ENCODE peak calls at places on chromosomes 13 and 19, in five cellular contexts. Y is HepG2, Q is HEK293T, C is SK-N-SH, T is K562. B is an unnamed sample.

GRCh38 chr13:30739646-30740642 is 4.6 kb downstream of the ALOX5AP start:
- DNase-seq in Y (no peak), Q (no peak), C (no peak), T (no peak), B (peak; percentile 76)

GRCh38 chr19:13920940-13921744 is 15.1 kb downstream of the CC2D1A start:
- DNase-seq in Y (peak; percentile 57), Q (peak; percentile 53), C (peak; percentile 77), T (peak; percentile 74), B (peak; percentile 25)

GRCh38 chr13:41700790-41701310 is 243.5 kb downstream of the RGCC start:
- DNase-seq in Y (no peak), Q (no peak), C (peak; percentile 9), T (no peak), B (no peak)

GRCh38 chr19:46787331-46788100 is 878 bp downstream of the SLC1A5 start:
- DNase-seq in Y (peak; percentile 54), Q (peak; percentile 46), C (peak; percentile 74), T (peak; percentile 52), B (no peak)

GRCh38 chr19:46746281-46746965 is at the start of gene STRN4:
- DNase-seq in Y (no peak), Q (peak; percentile 92), C (peak; percentile 99), T (peak; percentile 90), B (no peak)

GRCh38 chr13:30676672-30677071 is 58.7 kb upstream of the ALOX5AP start:
- DNase-seq in Y (peak; percentile 26), Q (no peak), C (no peak), T (no peak), B (no peak)

GRCh38 chr19:13215572-13216380 is 65.6 kb downstream of the IER2 start:
- DNase-seq in Y (peak; percentile 35), Q (no peak), C (no peak), T (no peak), B (peak; percentile 28)

GRCh38 chr13:32415019-32415418 is 12.9 kb downstream of the N4BP2L1 start:
- DNase-seq in Y (no peak), Q (peak; percentile 37), C (peak; percentile 30), T (no peak), B (no peak)

GRCh38 chr13:34578917-34579316 is 363.2 kb upstream of the NBEA start:
- DNase-seq in Y (no peak), Q (no peak), C (no peak), T (no peak), B (no peak)

GRCh38 chr19:47473336-47473735 is 1.6 kb upstream of the SLC8A2 start:
- DNase-seq in Y (no peak), Q (no peak), C (no peak), T (no peak), B (no peak)

GRCh38 chr13:35256459-35257148 is 219.9 kb downstream of the MAB21L1 start:
- DNase-seq in Y (no peak), Q (no peak), C (no peak), T (no peak), B (no peak)

GRCh38 chr13:24161010-24161775 is 673 bp downstream of the SPATA13 start:
- DNase-seq in Y (peak; percentile 55), Q (no peak), C (peak; percentile 65), T (peak; percentile 10), B (no peak)

GRCh38 chr19:33887891-33888290 is 91.2 kb downstream of the KCTD15 start:
- DNase-seq in Y (no peak), Q (no peak), C (no peak), T (no peak), B (no peak)

GRCh38 chr19:48614436-48615144 is at the start of gene FAM83E:
- DNase-seq in Y (no peak), Q (peak; percentile 39), C (no peak), T (peak; percentile 63), B (no peak)

GRCh38 chr13:103351035-103351828 is 285.0 kb upstream of the SLC10A2 start:
- DNase-seq in Y (no peak), Q (no peak), C (no peak), T (no peak), B (no peak)

GRCh38 chr13:94595006-94595942 is 678 bp downstream of the TGDS start:
- DNase-seq in Y (no peak), Q (peak; percentile 68), C (peak; percentile 29), T (peak; percentile 17), B (no peak)

GRCh38 chr13:100608906-100609305 is 20.3 kb upstream of the GGACT start:
- DNase-seq in Y (no peak), Q (no peak), C (no peak), T (peak; percentile 67), B (peak; percentile 17)

GRCh38 chr13:75220238-75220542 is 261.8 kb downstream of the TBC1D4 start:
- DNase-seq in Y (no peak), Q (peak; percentile 39), C (no peak), T (no peak), B (no peak)

GRCh38 chr13:39930544-39931444 is 275.3 kb downstream of the COG6 start:
- DNase-seq in Y (no peak), Q (no peak), C (no peak), T (no peak), B (no peak)

GRCh38 chr13:75432045-75432444 is 49.9 kb downstream of the TBC1D4 start:
- DNase-seq in Y (peak; percentile 36), Q (no peak), C (no peak), T (no peak), B (no peak)

GRCh38 chr13:75299206-75299605 is 182.8 kb downstream of the TBC1D4 start:
- DNase-seq in Y (no peak), Q (no peak), C (no peak), T (no peak), B (no peak)

GRCh38 chr13:32947886-32948285 is 68.3 kb upstream of the KL start:
- DNase-seq in Y (no peak), Q (no peak), C (peak; percentile 69), T (no peak), B (no peak)

GRCh38 chr19:49812452-49812996 is 568 bp downstream of the FUZ start:
- DNase-seq in Y (no peak), Q (no peak), C (no peak), T (no peak), B (no peak)

GRCh38 chr19:54364775-54365257 is at the start of gene LAIR1:
- DNase-seq in Y (no peak), Q (no peak), C (no peak), T (no peak), B (no peak)

GRCh38 chr19:48837081-48837524 is 812 bp upstream of the HSD17B14 start:
- DNase-seq in Y (no peak), Q (peak; percentile 91), C (peak; percentile 95), T (no peak), B (peak; percentile 67)

GRCh38 chr19:10110972-10111317 is 548 bp upstream of the P2RY11 start:
- DNase-seq in Y (no peak), Q (no peak), C (no peak), T (no peak), B (no peak)

GRCh38 chr13:86020350-86021002 is 221.3 kb upstream of the SLITRK6 start:
- DNase-seq in Y (no peak), Q (peak; percentile 19), C (peak; percentile 2), T (no peak), B (no peak)

GRCh38 chr13:30569901-30570576 is 47.7 kb upstream of the USPL1 start:
- DNase-seq in Y (peak; percentile 52), Q (no peak), C (no peak), T (no peak), B (no peak)

GRCh38 chr13:24071423-24072075 is 89.0 kb upstream of the SPATA13 start:
- DNase-seq in Y (no peak), Q (no peak), C (no peak), T (no peak), B (no peak)

GRCh38 chr19:38898788-38899446 is 501 bp downstream of the SIRT2 start:
- DNase-seq in Y (no peak), Q (no peak), C (no peak), T (no peak), B (no peak)

GRCh38 chr13:37011788-37012187 is 11.2 kb downstream of the EXOSC8 start:
- DNase-seq in Y (no peak), Q (no peak), C (no peak), T (no peak), B (no peak)

DNA sequence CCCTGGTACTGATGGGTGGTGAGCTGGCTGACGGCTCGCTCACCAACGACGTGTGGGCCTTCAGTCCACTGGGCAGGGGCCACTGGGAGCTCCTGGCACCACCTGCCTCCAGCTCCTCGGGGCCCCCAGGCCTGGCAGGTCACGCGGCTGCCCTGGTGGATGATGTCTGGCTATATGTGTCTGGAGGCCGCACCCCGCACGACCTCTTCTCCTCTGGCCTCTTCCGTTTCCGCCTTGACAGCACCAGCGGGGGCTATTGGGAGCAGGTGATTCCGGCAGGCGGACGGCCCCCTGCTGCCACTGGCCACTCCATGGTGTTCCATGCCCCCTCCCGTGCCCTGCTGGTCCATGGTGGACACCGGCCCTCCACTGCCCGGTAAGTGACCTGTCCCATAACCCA is 10.5 kb downstream of the MEGF8 start:
- DNase-seq in Y (no peak), Q (no peak), C (no peak), T (no peak), B (no peak)
- TF ChIP-seq FOXM1 in Y (no peak), Q (no peak), C (no peak), T (no peak), B (no peak)

GRCh38 chr19:43641333-43641732 is 1.7 kb upstream of the CADM4 start:
- DNase-seq in Y (no peak), Q (no peak), C (no peak), T (no peak), B (no peak)
- TF ChIP-seq FOXM1 in Y (no peak), Q (no peak), C (no peak), T (no peak), B (no peak)

DNA sequence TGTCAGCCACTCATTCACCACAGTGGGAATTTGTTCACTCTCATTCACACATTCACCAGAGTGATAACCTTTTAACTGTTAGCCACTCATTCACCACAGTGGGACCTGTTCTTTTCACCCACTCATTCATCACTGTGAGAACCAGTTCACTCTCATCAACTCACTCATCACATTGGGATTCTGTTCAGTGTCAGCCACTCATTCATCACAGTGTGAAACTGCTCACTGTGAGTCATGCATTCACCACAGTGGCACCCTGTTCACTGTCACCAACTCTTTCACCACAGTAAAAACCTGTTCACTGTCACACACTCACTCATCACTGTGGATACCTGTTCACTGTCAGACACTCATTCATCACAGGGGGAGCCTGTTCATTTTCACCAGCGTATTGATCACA is 43.5 kb upstream of the ZNF85 start:
- DNase-seq in Y (no peak), Q (no peak), C (no peak), T (no peak), B (no peak)
- TF ChIP-seq FOXM1 in Y (no peak), Q (no peak), C (no peak), T (no peak), B (no peak)

DNA sequence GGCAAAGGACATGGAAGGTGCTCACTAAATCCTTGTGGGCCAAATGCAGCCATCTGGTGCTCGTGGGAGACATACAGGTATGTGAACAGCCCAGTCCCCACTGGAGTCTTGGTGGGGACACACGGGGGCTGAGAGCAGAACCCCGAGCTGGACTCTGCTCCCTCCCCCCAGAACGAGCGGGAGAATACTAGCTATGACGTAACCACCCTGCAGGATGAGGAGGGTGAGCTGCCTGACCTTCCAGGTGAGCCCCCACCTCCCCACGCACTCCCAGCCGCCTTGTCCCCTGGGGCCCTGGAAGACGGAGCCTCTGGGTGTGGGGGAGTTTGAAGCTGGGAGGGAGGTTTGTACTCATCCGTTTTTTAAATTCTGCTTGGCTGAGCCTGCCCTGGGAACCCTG is 13.5 kb upstream of the EBI3 start:
- DNase-seq in Y (no peak), Q (peak; percentile 2), C (no peak), T (no peak), B (no peak)
- TF ChIP-seq FOXM1 in Y (no peak), Q (no peak), C (no peak), T (no peak), B (no peak)